ENCODE peak calls at places on chromosome 15, in ten cellular contexts. G, W, R, V, J, O, N, Y, L and B are unnamed samples. For H3K4me1, the result is how much of the 10 kb centered on the place peaks cover.

GRCh38 chr15:79401301-79401700 is 30.8 kb upstream of the MINAR1 start:
- DNase-seq in G (no peak), W (no peak), R (no peak), V (no peak), J (no peak), O (no peak), N (no peak), Y (no peak), L (no peak), B (no peak)

GRCh38 chr15:29813009-29813408 is 9.3 kb downstream of the TJP1 start:
- DNase-seq in G (no peak), W (no peak), R (no peak), V (no peak), J (no peak), O (no peak), N (no peak), Y (no peak), L (no peak), B (no peak)

GRCh38 chr15:80777836-80778620 is 1.1 kb upstream of the CEMIP start:
- DNase-seq in G (no peak), W (no peak), R (no peak), V (no peak), J (no peak), O (no peak), N (no peak), Y (no peak), L (no peak), B (no peak)

GRCh38 chr15:48221261-48221660 is 15.2 kb downstream of the SLC12A1 start:
- DNase-seq in G (no peak), W (no peak), R (no peak), V (no peak), J (no peak), O (no peak), N (no peak), Y (no peak), L (no peak), B (no peak)

GRCh38 chr15:28975766-28976179 is 90.0 kb downstream of the APBA2 start:
- DNase-seq in G (no peak), W (peak), R (peak), V (no peak), J (peak), O (no peak), N (peak), Y (no peak), L (peak), B (peak)

GRCh38 chr15:40695469-40695910 is 516 bp downstream of the RAD51 start:
- DNase-seq in G (no peak), W (no peak), R (peak), V (no peak), J (peak), O (no peak), N (peak), Y (no peak), L (no peak), B (no peak)

GRCh38 chr15:85723960-85724945 is 70.5 kb downstream of the KLHL25 start:
- DNase-seq in G (no peak), W (no peak), R (no peak), V (no peak), J (no peak), O (no peak), N (no peak), Y (no peak), L (no peak), B (no peak)

GRCh38 chr15:90839187-90840071 is 29.0 kb upstream of the FURIN start:
- DNase-seq in G (peak), W (no peak), R (no peak), V (peak), J (peak), O (no peak), N (peak), Y (no peak), L (no peak), B (peak)

GRCh38 chr15:39113741-39114140 is 467.1 kb upstream of the THBS1 start:
- DNase-seq in G (no peak), W (no peak), R (no peak), V (no peak), J (no peak), O (no peak), N (no peak), Y (no peak), L (no peak), B (no peak)

GRCh38 chr15:82044373-82045178 is 1.2 kb downstream of the MEX3B start:
- DNase-seq in G (no peak), W (peak), R (peak), V (no peak), J (no peak), O (no peak), N (no peak), Y (peak), L (no peak), B (no peak)

GRCh38 chr15:51672100-51672731 is 9.1 kb upstream of the SCG3 start:
- DNase-seq in G (no peak), W (no peak), R (no peak), V (no peak), J (no peak), O (no peak), N (no peak), Y (no peak), L (no peak), B (no peak)

GRCh38 chr15:43524254-43524847 is 6.9 kb downstream of the MAP1A start:
- DNase-seq in G (no peak), W (no peak), R (no peak), V (no peak), J (no peak), O (no peak), N (peak), Y (no peak), L (no peak), B (no peak)

GRCh38 chr15:31387483-31388118 is 61.0 kb downstream of the KLF13 start:
- DNase-seq in G (peak), W (no peak), R (no peak), V (no peak), J (no peak), O (peak), N (no peak), Y (no peak), L (peak), B (peak)
- H3K27ac ChIP-seq in G (peak), W (no peak), R (no peak), V (peak), J (no peak), O (peak), N (no peak), Y (no peak), L (peak), B (peak)

GRCh38 chr15:57662802-57663201 is 43.7 kb upstream of the POLR2M start:
- DNase-seq in G (no peak), W (no peak), R (no peak), V (no peak), J (no peak), O (no peak), N (no peak), Y (peak), L (no peak), B (no peak)

GRCh38 chr15:57665187-57665586 is 41.3 kb upstream of the POLR2M start:
- DNase-seq in G (no peak), W (no peak), R (no peak), V (no peak), J (no peak), O (no peak), N (no peak), Y (no peak), L (no peak), B (no peak)

GRCh38 chr15:57662091-57662744 is 44.3 kb upstream of the POLR2M start:
- DNase-seq in G (peak), W (no peak), R (no peak), V (no peak), J (no peak), O (no peak), N (no peak), Y (no peak), L (no peak), B (no peak)

GRCh38 chr15:57665939-57666338 is 40.6 kb upstream of the POLR2M start:
- DNase-seq in G (no peak), W (no peak), R (no peak), V (no peak), J (no peak), O (no peak), N (no peak), Y (no peak), L (no peak), B (no peak)

DNA sequence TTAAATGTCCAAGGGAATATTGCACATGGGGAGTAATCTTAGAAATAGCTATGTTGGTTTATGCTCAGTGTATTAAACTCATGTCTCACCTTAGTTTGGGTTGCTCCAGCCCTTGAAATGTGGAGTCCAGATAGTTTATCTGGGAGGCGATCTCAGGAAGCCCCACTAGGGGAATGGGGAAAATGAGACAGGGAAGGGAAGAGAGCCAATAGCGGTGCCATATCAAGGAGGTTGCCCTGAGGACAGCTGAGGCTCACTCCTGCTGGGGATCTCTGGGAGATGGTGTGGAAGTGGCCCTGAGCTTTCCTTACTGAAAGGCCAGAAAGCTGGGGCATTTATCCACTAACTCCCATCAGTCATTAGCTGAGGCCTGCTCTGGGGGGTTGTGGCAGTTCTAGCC is 43.3 kb upstream of the POLR2M start:
- DNase-seq in G (no peak), W (no peak), R (no peak), V (no peak), J (no peak), O (no peak), N (no peak), Y (no peak), L (no peak), B (no peak)
- H3K4me3 ChIP-seq in G (no peak), W (no peak), R (no peak), V (no peak), J (no peak), O (no peak), N (no peak), Y (no peak), L (no peak), B (no peak)

GRCh38 chr15:89333011-89333860 is 1.4 kb downstream of the POLG start:
- DNase-seq in G (no peak), W (peak), R (no peak), V (no peak), J (no peak), O (no peak), N (peak), Y (peak), L (peak), B (no peak)

GRCh38 chr15:89332446-89332845 is 2.2 kb downstream of the POLG start:
- DNase-seq in G (no peak), W (peak), R (peak), V (no peak), J (peak), O (no peak), N (peak), Y (no peak), L (no peak), B (no peak)

GRCh38 chr15:89334510-89335288 is at the start of gene POLG:
- DNase-seq in G (peak), W (peak), R (peak), V (peak), J (peak), O (peak), N (peak), Y (peak), L (peak), B (peak)

GRCh38 chr15:89335289-89336041 is 841 bp upstream of the POLG start:
- DNase-seq in G (no peak), W (peak), R (peak), V (no peak), J (peak), O (no peak), N (peak), Y (no peak), L (peak), B (peak)

GRCh38 chr15:89333959-89334509 is 590 bp downstream of the POLG start:
- DNase-seq in G (no peak), W (no peak), R (no peak), V (no peak), J (no peak), O (no peak), N (no peak), Y (no peak), L (no peak), B (no peak)
- H3K4me1 ChIP-seq in G (half or more), W (under half), R (under half), V (under half), J (half or more), O (under half), N (under half), Y (under half), L (under half), B (under half)

DNA sequence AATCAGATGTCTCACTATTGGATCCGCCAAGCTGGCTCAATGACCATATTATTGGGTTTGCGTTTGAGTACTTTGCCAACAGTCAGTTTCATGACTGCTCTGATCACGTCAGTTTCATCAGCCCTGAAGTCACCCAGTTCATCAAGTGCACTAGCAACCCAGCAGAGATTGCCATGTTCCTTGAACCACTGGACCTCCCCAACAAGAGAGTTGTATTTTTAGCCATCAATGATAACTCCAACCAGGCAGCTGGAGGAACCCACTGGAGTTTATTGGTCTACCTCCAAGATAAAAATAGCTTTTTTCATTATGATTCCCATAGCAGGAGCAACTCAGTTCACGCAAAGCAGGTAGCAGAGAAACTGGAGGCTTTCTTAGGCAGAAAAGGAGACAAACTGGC is 21.5 kb downstream of the SENP8 start:
- DNase-seq in G (no peak), W (no peak), R (no peak), V (no peak), J (no peak), O (no peak), N (no peak), Y (no peak), L (no peak), B (no peak)
- H3K27ac ChIP-seq in G (no peak), W (no peak), R (no peak), V (no peak), J (no peak), O (no peak), N (no peak), Y (no peak), L (no peak), B (no peak)

GRCh38 chr15:101168898-101169297 is 83.0 kb downstream of the CHSY1 start:
- DNase-seq in G (no peak), W (no peak), R (no peak), V (no peak), J (no peak), O (no peak), N (no peak), Y (no peak), L (no peak), B (no peak)

GRCh38 chr15:101168463-101168824 is 83.4 kb downstream of the CHSY1 start:
- DNase-seq in G (peak), W (peak), R (no peak), V (no peak), J (no peak), O (no peak), N (no peak), Y (no peak), L (no peak), B (no peak)

GRCh38 chr15:101165905-101166471 is 85.9 kb downstream of the CHSY1 start:
- DNase-seq in G (no peak), W (no peak), R (no peak), V (no peak), J (no peak), O (no peak), N (no peak), Y (no peak), L (no peak), B (no peak)

GRCh38 chr15:101167791-101168462 is 83.9 kb downstream of the CHSY1 start:
- DNase-seq in G (peak), W (peak), R (peak), V (peak), J (peak), O (no peak), N (no peak), Y (peak), L (peak), B (no peak)

GRCh38 chr15:101167366-101167790 is 84.5 kb downstream of the CHSY1 start:
- DNase-seq in G (no peak), W (no peak), R (peak), V (no peak), J (peak), O (no peak), N (no peak), Y (no peak), L (no peak), B (no peak)
- H3K4me3 ChIP-seq in G (no peak), W (no peak), R (no peak), V (no peak), J (no peak), O (peak), N (no peak), Y (no peak), L (no peak), B (no peak)

GRCh38 chr15:31360843-31361763 is 34.5 kb downstream of the KLF13 start:
- DNase-seq in G (peak), W (no peak), R (no peak), V (peak), J (no peak), O (no peak), N (peak), Y (no peak), L (peak), B (peak)

GRCh38 chr15:31362121-31362520 is 35.5 kb downstream of the KLF13 start:
- DNase-seq in G (no peak), W (no peak), R (no peak), V (no peak), J (no peak), O (no peak), N (no peak), Y (no peak), L (no peak), B (no peak)

GRCh38 chr15:31362886-31363285 is 36.3 kb downstream of the KLF13 start:
- DNase-seq in G (no peak), W (no peak), R (no peak), V (no peak), J (no peak), O (no peak), N (no peak), Y (no peak), L (no peak), B (peak)

GRCh38 chr15:31360158-31360561 is 33.5 kb downstream of the KLF13 start:
- DNase-seq in G (no peak), W (no peak), R (no peak), V (peak), J (no peak), O (no peak), N (no peak), Y (no peak), L (no peak), B (no peak)

DNA sequence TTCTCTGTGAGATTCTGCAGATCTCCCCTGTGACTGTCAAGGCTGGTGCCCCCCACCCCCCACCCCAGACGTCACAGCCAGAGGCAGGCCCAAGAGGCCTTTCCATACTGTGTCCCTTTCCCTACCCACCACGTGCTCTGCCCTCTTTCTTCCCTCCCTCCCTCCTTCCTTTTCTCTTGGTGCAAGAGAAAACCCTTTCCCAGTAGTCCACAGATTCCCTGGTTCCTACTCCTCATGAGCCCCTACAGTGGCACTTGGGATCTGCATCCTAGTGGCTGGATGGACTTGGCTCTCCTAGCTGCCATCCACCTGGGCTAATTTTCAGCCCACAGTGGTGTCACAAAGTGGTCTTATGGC is 35.1 kb downstream of the KLF13 start:
- DNase-seq in G (no peak), W (no peak), R (no peak), V (no peak), J (no peak), O (no peak), N (no peak), Y (no peak), L (no peak), B (no peak)
- H3K4me1 ChIP-seq in G (half or more), W (under half), R (under half), V (half or more), J (under half), O (half or more), N (half or more), Y (under half), L (half or more), B (half or more)

GRCh38 chr15:66844041-66844746 is 142.2 kb downstream of the SMAD6 start:
- DNase-seq in G (no peak), W (no peak), R (no peak), V (peak), J (no peak), O (no peak), N (no peak), Y (no peak), L (no peak), B (no peak)

GRCh38 chr15:66843581-66843980 is 141.5 kb downstream of the SMAD6 start:
- DNase-seq in G (no peak), W (peak), R (no peak), V (peak), J (no peak), O (no peak), N (no peak), Y (no peak), L (no peak), B (no peak)

GRCh38 chr15:66840615-66841014 is 138.6 kb downstream of the SMAD6 start:
- DNase-seq in G (no peak), W (peak), R (no peak), V (peak), J (no peak), O (no peak), N (no peak), Y (no peak), L (no peak), B (no peak)

GRCh38 chr15:66842710-66843441 is 140.8 kb downstream of the SMAD6 start:
- DNase-seq in G (peak), W (peak), R (peak), V (peak), J (peak), O (no peak), N (no peak), Y (peak), L (no peak), B (peak)

DNA sequence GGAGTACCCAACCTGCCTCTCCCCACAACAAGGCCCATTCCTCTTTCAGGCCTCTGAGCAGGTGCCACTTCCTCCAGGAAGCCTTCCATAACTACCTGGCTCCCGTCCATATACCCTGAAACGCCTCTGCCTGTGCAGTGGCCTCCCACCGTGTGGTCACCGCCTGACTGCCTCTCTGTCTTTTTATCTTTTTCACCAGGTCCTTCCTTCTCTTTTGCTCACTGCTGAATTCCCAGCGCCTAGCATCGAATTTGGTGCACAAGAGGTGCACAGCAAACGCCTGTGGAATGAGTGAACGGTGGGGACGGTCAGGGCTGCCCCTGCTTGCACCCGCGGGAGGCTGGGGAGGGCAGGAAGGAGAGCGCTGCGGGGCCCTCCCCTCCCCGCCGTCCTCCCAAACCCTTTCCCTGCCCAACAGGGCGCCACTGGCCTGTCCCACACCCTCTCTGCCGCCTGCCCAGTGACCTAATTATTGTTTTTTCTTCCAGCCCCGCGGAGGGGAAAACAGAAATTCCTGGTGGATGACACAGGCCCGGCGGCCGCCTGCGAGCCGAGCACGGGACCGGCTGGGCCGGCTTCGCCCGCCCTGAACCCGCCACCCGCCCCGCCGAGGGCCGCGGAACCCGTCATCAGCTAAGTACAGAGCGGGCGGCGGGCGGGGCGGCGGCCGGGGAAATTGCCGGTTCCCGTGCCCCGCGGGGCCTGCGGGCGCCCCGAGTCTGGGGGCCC is 140.1 kb downstream of the SMAD6 start:
- DNase-seq in G (peak), W (peak), R (peak), V (peak), J (peak), O (no peak), N (no peak), Y (peak), L (no peak), B (peak)
- H3K27ac ChIP-seq in G (peak), W (peak), R (peak), V (peak), J (no peak), O (peak), N (no peak), Y (peak), L (no peak), B (peak)

DNA sequence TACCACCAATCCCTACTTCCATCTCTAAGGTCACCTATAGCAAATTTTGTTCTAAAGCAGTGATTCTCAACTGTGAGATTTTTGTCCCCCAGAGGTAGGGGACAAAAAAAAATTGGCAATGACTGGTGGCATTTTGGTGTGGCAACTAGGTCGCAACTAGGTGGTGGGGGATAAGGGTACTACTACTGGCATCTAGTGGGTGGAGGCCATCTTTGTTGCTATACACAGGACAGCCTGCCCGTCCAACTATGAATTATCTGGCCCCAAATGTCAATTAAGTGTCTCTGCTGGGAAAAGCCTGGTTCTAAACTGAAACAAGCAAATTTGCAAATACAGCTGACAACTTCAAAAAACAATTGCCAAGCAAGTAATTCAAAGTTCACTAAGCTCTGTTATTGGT is 1.4 kb downstream of the MTMR10 start:
- DNase-seq in G (no peak), W (no peak), R (peak), V (no peak), J (peak), O (no peak), N (peak), Y (no peak), L (no peak), B (no peak)
- H3K4me3 ChIP-seq in G (peak), W (peak), R (peak), V (peak), J (peak), O (peak), N (peak), Y (peak), L (peak), B (peak)